ENCODE peak calls at places on chromosomes 16 and 17, in four cellular contexts. E, S, F and Q are unnamed samples.
A peak's percentile ranks its signal among the peaks of the same experiment; 100 is the strongest.

GRCh38 chr16:52515068-52515671 is 31.8 kb downstream of the TOX3 start:
- DNase-seq in E (no peak), S (no peak), F (no peak), Q (no peak)

GRCh38 chr17:48616719-48617514 is 1.8 kb upstream of the HOXB8 start:
- DNase-seq in E (no peak), S (no peak), F (no peak), Q (no peak)

GRCh38 chr16:22887445-22887844 is 73.5 kb downstream of the HS3ST2 start:
- DNase-seq in E (no peak), S (no peak), F (no peak), Q (no peak)

GRCh38 chr17:54102246-54102645 is 279.5 kb downstream of the KIF2B start:
- DNase-seq in E (no peak), S (no peak), F (no peak), Q (no peak)

GRCh38 chr16:81651758-81652718 is 127.1 kb upstream of the PLCG2 start:
- DNase-seq in E (no peak), S (no peak), F (no peak), Q (no peak)

GRCh38 chr17:78359216-78359935 is 501 bp downstream of the SOCS3 start:
- DNase-seq in E (no peak), S (no peak), F (no peak), Q (no peak)

GRCh38 chr17:13931752-13932477 is 137.4 kb upstream of the COX10 start:
- DNase-seq in E (no peak), S (peak; percentile 41), F (peak; percentile 74), Q (no peak)

GRCh38 chr17:35666967-35667552 is 64.4 kb upstream of the RASL10B start:
- DNase-seq in E (no peak), S (no peak), F (no peak), Q (no peak)

GRCh38 chr17:9676742-9677387 is 31.5 kb downstream of the USP43 start:
- DNase-seq in E (no peak), S (no peak), F (no peak), Q (no peak)

GRCh38 chr17:57899822-57900221 is 50.0 kb upstream of the MRPS23 start:
- DNase-seq in E (no peak), S (no peak), F (no peak), Q (no peak)

GRCh38 chr16:842631-843560 is 42.4 kb upstream of the GNG13 start:
- DNase-seq in E (no peak), S (no peak), F (no peak), Q (no peak)

GRCh38 chr17:28944862-28945741 is 6.2 kb downstream of the PHF12 start:
- DNase-seq in E (no peak), S (no peak), F (no peak), Q (no peak)

GRCh38 chr17:39357978-39358377 is 43.4 kb downstream of the FBXL20 start:
- DNase-seq in E (no peak), S (no peak), F (no peak), Q (no peak)

GRCh38 chr17:332023-332422 is 20.6 kb downstream of the RPH3AL start:
- DNase-seq in E (no peak), S (no peak), F (no peak), Q (no peak)

GRCh38 chr17:50045154-50045553 is 10.8 kb upstream of the ITGA3 start:
- DNase-seq in E (no peak), S (no peak), F (no peak), Q (no peak)

GRCh38 chr16:48218473-48218872 is 25.6 kb upstream of the LONP2 start:
- DNase-seq in E (no peak), S (no peak), F (no peak), Q (no peak)

GRCh38 chr17:51298508-51299371 is 38.4 kb downstream of the UTP18 start:
- DNase-seq in E (no peak), S (peak; percentile 16), F (no peak), Q (no peak)

GRCh38 chr17:39866013-39866730 is 1.8 kb upstream of the ZPBP2 start:
- DNase-seq in E (no peak), S (no peak), F (no peak), Q (no peak)

GRCh38 chr16:21158208-21159110 is at the start of gene LDAF1:
- DNase-seq in E (peak; percentile 55), S (peak; percentile 92), F (peak; percentile 85), Q (peak; percentile 52)